ENCODE peak calls at places on chromosomes 12 and 14, in nine cellular contexts. Q is IMR-90, V is Caco-2, E is colonic mucosa, T is epithelial cell of esophagus, S is BJ, M is AG04450, O is tibial nerve, G is kidney epithelial cell. K is an unnamed sample.

GRCh38 chr12:110370732-110371141 is 32.8 kb downstream of the ANAPC7 start:
- DNase-seq in Q (no peak), V (no peak), E (no peak), T (peak; percentile 97), S (no peak), M (no peak), O (no peak), G (no peak), K (no peak)

GRCh38 chr12:68959457-68960161 is 26.6 kb upstream of the CPM start:
- DNase-seq in Q (no peak), V (no peak), E (no peak), T (no peak), S (no peak), M (no peak), O (no peak), G (no peak), K (no peak)

GRCh38 chr12:130764073-130764472 is 48.0 kb upstream of the RIMBP2 start:
- DNase-seq in Q (peak; percentile 7), V (no peak), E (no peak), T (peak; percentile 38), S (no peak), M (no peak), O (no peak), G (no peak), K (peak; percentile 39)

GRCh38 chr12:119938049-119938667 is 50.9 kb upstream of the BICDL1 start:
- DNase-seq in Q (peak; percentile 49), V (peak; percentile 53), E (peak; percentile 72), T (peak; percentile 68), S (no peak), M (peak; percentile 10), O (peak; percentile 58), G (no peak), K (peak; percentile 58)

GRCh38 chr14:61527325-61528100 is 167.8 kb upstream of the HIF1A start:
- DNase-seq in Q (peak; percentile 91), V (no peak), E (no peak), T (peak; percentile 67), S (no peak), M (no peak), O (no peak), G (peak; percentile 83), K (peak; percentile 77)

GRCh38 chr12:65535951-65536350 is 257.5 kb downstream of the MSRB3 start:
- DNase-seq in Q (peak; percentile 42), V (no peak), E (no peak), T (no peak), S (no peak), M (no peak), O (no peak), G (no peak), K (no peak)

GRCh38 chr14:72565200-72565599 is 328.7 kb downstream of the DPF3 start:
- DNase-seq in Q (no peak), V (no peak), E (no peak), T (no peak), S (no peak), M (no peak), O (no peak), G (no peak), K (peak; percentile 17)

GRCh38 chr12:82880442-82880901 is 193.8 kb downstream of the TMTC2 start:
- DNase-seq in Q (peak; percentile 4), V (no peak), E (no peak), T (no peak), S (no peak), M (no peak), O (no peak), G (no peak), K (no peak)

GRCh38 chr12:31506907-31507306 is 84.0 kb downstream of the DENND5B start:
- DNase-seq in Q (peak; percentile 63), V (no peak), E (no peak), T (peak; percentile 68), S (no peak), M (no peak), O (no peak), G (no peak), K (peak; percentile 48)

GRCh38 chr12:64178122-64178521 is 44.0 kb downstream of the KICS2 start:
- DNase-seq in Q (peak; percentile 96), V (no peak), E (no peak), T (peak; percentile 21), S (peak; percentile 49), M (peak; percentile 61), O (no peak), G (no peak), K (peak; percentile 86)
- TF ChIP-seq CTCF in Q (no peak), V (no peak), E (no peak), T (no peak), S (no peak), M (no peak), O (no peak), G (no peak), K (no peak)

GRCh38 chr12:92445253-92446081 is 257.3 kb upstream of the PLEKHG7 start:
- DNase-seq in Q (no peak), V (no peak), E (no peak), T (peak; percentile 24), S (no peak), M (no peak), O (peak; percentile 16), G (no peak), K (peak; percentile 59)
- H3K4me3 ChIP-seq in Q (no peak overlapping the region), V (no peak overlapping the region), E (no peak overlapping the region), T (no peak overlapping the region), S (no peak overlapping the region), M (no peak overlapping the region), O (no peak overlapping the region), G (no peak overlapping the region), K (no peak overlapping the region)

DNA sequence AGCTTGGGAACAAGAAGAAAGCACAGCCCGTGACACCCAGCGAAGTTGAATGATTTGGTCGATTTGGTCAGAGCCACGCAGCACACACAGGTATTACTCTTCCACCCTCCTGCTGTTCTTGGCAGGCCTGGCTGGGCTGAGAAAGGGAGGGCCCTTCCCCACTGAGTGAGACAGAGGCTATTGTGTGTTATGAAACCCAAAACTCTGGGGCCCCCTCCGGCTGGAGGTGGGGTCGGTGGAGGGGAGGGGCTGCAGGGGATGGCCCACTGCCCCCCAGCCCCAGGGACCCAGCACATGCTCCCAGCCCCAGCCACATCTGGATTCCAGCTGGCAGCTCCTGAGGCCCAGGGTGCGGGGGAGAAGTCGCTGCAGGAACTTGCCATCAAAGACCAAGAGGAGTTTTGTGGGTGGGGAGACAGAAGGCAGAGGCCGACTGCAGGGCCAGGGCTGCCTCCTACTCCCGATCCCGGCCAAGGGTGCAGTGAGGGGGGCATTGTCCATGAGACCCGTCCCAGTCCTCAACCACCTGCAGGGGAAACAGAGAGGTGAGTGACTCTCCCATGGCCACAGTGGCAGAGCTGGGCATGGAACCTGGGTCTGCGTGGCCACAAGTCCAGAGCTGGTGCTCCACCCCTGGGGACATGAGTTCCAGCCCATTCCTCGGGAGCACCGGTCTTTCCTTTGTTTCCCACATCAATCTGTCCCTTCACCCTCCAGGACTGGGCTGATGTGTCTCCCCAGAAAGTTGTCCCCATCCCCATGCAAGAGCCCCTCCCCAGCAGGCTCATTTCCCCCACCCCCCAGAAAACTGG is 8.7 kb downstream of the TMEM119 start:
- DNase-seq in Q (no peak), V (no peak), E (no peak), T (peak; percentile 25), S (no peak), M (no peak), O (no peak), G (no peak), K (peak; percentile 82)
- TF ChIP-seq CTCF in Q (no peak), V (no peak), E (no peak), T (no peak), S (no peak), M (no peak), O (no peak), G (no peak), K (no peak)

GRCh38 chr12:128365032-128365431 is 98.1 kb downstream of the TMEM132C start:
- DNase-seq in Q (no peak), V (no peak), E (no peak), T (no peak), S (no peak), M (no peak), O (no peak), G (no peak), K (no peak)

GRCh38 chr12:128367961-128368360 is 101.0 kb downstream of the TMEM132C start:
- DNase-seq in Q (no peak), V (no peak), E (no peak), T (no peak), S (no peak), M (no peak), O (no peak), G (no peak), K (no peak)

GRCh38 chr12:128365831-128366231 is 98.9 kb downstream of the TMEM132C start:
- DNase-seq in Q (no peak), V (no peak), E (no peak), T (no peak), S (no peak), M (no peak), O (no peak), G (no peak), K (no peak)
- H3K4me3 ChIP-seq in Q (no peak overlapping the region), V (no peak overlapping the region), E (no peak overlapping the region), T (no peak overlapping the region), S (no peak overlapping the region), M (no peak overlapping the region), O (no peak overlapping the region), G (no peak overlapping the region), K (no peak overlapping the region)

GRCh38 chr14:75292886-75293285 is 14.3 kb downstream of the FOS start:
- DNase-seq in Q (no peak), V (no peak), E (no peak), T (no peak), S (no peak), M (no peak), O (no peak), G (no peak), K (no peak)

GRCh38 chr14:75295491-75296338 is 17.1 kb downstream of the FOS start:
- DNase-seq in Q (peak; percentile 64), V (peak; percentile 83), E (peak; percentile 89), T (peak; percentile 75), S (no peak), M (no peak), O (peak; percentile 94), G (no peak), K (peak; percentile 81)

GRCh38 chr14:75293920-75294648 is 15.5 kb downstream of the FOS start:
- DNase-seq in Q (peak; percentile 95), V (peak; percentile 98), E (peak; percentile 96), T (peak; percentile 92), S (peak; percentile 83), M (no peak), O (peak; percentile 87), G (peak; percentile 87), K (peak; percentile 98)

GRCh38 chr14:75295061-75295461 is 16.4 kb downstream of the FOS start:
- DNase-seq in Q (peak; percentile 78), V (peak; percentile 89), E (peak; percentile 87), T (peak; percentile 59), S (no peak), M (no peak), O (peak; percentile 67), G (no peak), K (peak; percentile 85)

DNA sequence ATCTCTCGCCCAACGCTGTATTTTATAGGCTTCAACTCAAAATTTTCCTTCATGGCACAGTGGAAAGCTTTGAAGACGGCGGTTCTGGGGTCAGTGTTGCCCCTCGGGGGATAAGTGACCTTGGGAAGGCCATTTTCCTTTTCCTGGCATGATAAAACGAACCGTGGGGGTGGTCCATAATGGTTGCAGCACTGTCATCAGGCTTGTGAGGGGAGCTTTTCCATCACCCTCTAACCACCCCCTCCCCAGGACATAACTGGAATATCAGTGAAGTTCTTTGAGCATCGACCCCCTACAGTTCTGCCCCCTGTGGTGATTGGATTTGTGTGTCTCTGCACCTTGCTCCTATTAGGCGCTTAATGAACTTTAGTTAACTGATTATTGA is 16.0 kb downstream of the FOS start:
- DNase-seq in Q (no peak), V (no peak), E (no peak), T (no peak), S (no peak), M (no peak), O (no peak), G (no peak), K (no peak)
- TF ChIP-seq CTCF in Q (peak; percentile 4), V (no peak), E (no peak), T (peak; percentile 15), S (peak; percentile 15), M (peak; percentile 38), O (peak; percentile 40), G (peak; percentile 17), K (no peak)